ENCODE peak calls at places on chromosomes 12 and 14, in four cellular contexts. K is right atrium auricular region, A is cardiac muscle cell, O is colonic mucosa. Z is an unnamed sample.

GRCh38 chr12:55681142-55682077 is 26.3 kb downstream of the ITGA7 start:
- DNase-seq in K (peak; percentile 79), A (peak; percentile 62), O (peak; percentile 90), Z (no peak)

GRCh38 chr12:106032141-106032925 is 106.4 kb downstream of the NUAK1 start:
- DNase-seq in K (no peak), A (peak; percentile 60), O (no peak), Z (no peak)

GRCh38 chr12:6262635-6263034 is 47.8 kb upstream of the PLEKHG6 start:
- DNase-seq in K (no peak), A (no peak), O (no peak), Z (no peak)

GRCh38 chr12:112097641-112098040 is 10.9 kb downstream of the NAA25 start:
- DNase-seq in K (no peak), A (no peak), O (no peak), Z (no peak)

GRCh38 chr12:75842119-75842518 is 189.5 kb downstream of the PHLDA1 start:
- DNase-seq in K (no peak), A (no peak), O (no peak), Z (no peak)

GRCh38 chr12:98758331-98758730 is 113.2 kb downstream of the APAF1 start:
- DNase-seq in K (no peak), A (peak; percentile 10), O (no peak), Z (no peak)

GRCh38 chr14:35405304-35405996 is 901 bp upstream of the NFKBIA start:
- DNase-seq in K (peak; percentile 68), A (no peak), O (peak; percentile 56), Z (no peak)

GRCh38 chr12:2333516-2333915 is 280.7 kb downstream of the CACNA1C start:
- DNase-seq in K (no peak), A (no peak), O (no peak), Z (no peak)

GRCh38 chr14:90545966-90546751 is 149.3 kb downstream of the CALM1 start:
- DNase-seq in K (no peak), A (no peak), O (no peak), Z (no peak)

GRCh38 chr12:49369723-49370145 is 2.5 kb downstream of the SPATS2 start:
- DNase-seq in K (no peak), A (peak; percentile 69), O (peak; percentile 37), Z (no peak)

GRCh38 chr12:111584959-111585358 is 14.2 kb downstream of the ATXN2 start:
- DNase-seq in K (no peak), A (peak; percentile 18), O (no peak), Z (no peak)

GRCh38 chr14:54711812-54712211 is 144.9 kb downstream of the SAMD4A start:
- DNase-seq in K (no peak), A (no peak), O (no peak), Z (no peak)

GRCh38 chr12:132478433-132478803 is 11.5 kb upstream of the FBRSL1 start:
- DNase-seq in K (no peak), A (no peak), O (no peak), Z (no peak)

DNA sequence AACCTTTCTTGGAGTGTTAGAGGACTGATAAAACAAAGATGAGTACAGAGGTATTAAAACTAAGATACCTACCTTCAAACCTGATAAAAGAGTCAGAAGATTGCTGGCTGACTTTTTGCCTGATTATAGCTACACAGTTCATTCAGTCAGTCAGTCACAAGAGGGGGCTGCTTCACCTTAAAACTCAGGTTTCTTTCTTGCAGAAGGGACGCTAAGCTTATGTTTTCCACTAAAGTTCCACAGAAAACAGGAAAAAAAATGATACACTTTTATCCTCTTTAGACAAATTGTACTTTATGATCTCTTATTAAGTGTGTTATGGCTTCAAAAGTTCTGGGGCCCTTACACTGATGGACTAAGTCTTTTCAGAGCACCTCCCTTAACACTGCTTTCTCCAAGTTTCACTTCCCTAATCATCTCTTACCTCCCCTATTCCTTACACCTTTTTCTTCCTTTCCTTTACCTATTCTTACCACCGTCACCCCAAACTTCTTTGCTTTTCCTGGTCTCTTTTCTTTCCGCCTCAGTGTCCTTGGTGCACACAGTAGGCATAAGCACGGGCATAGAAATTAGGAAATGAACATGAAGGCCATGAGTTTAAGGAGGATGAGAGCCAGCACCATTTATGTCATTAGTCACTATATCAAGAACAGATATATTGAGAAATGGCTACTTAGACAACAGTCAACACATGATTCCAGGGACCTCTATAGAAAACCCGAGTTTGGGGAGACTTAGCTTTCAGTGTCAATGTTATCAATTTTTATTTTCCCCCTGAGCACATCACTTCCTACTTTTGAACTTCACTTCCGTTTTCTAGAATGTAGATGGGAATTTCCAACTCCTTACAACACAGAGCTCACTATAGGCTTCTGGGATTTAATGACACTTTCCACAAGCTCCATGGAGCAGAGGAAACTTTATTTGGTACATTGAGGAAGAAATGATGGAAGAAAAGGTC is 448.9 kb upstream of the OR4E1 start:
- DNase-seq in K (no peak), A (no peak), O (peak; percentile 23), Z (no peak)
- TF ChIP-seq CTCF in K (no peak), A (no peak), O (no peak), Z (peak; percentile 25)

DNA sequence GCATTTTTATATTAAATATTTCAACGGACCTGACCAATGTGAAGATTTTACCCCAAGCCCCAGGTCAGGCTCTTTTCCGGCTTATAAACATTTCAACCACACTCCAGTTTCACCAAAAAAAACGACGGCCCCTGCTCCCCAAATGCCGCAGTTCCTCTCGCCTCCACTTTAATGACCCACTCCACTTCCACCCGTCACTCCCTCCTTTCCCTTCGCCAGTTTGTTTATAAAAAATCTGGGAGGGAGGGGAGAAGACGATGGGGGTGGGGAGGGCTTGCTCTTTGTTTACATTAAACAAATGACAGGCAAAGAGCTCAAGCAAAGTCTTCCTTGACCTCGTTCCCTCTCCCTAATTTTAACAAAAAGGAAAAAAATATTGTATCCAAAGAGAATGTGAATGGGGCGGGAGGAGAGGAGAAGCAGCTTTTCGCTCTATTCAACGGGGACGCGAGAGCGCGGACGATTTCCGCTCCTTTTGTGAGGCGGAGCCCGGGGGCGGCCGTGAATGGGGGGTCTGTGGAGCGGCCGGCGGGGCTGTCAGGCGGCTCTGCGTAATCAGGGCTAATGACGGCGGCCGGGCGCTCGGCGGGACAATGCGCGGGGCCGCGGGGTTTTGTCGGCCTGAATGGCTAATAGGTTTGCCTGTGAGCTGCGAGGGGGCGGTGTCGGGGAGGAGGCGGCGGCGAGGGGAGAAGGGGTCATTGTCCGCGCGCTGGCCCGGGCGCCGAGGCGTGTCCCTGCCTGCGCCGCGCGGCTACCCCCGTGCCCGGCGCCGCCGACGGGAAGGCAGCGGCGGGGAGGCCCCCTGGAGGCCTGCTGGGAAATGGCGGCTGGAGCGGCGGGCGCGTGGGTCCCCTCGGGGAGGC is 5.7 kb downstream of the SIX6 start:
- DNase-seq in K (no peak), A (peak; percentile 6), O (no peak), Z (peak; percentile 85)
- TF ChIP-seq CTCF in K (peak; percentile 36), A (peak; percentile 24), O (no peak), Z (peak; percentile 66)

DNA sequence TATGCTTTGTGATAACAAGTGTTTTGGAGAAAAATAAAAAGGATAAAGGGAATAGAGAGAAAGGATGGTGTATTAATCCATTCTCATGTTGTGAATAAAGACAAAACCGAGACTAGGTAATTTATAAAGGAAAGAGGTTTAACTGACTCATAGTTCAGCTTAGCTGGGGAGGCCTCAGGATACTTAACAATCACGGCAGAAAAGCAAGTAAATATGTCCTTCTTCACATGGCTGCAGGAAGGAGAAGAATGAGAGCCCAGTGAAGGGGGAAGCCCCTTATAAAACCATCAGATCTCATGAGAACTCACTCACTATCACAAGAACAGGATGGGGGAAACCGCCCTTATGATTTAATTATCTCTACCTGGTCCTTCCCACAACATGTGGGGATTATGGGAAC is 18.1 kb upstream of the C12orf42 start:
- DNase-seq in K (no peak), A (no peak), O (no peak), Z (no peak)
- TF ChIP-seq CTCF in K (no peak), A (no peak), O (no peak), Z (no peak)

DNA sequence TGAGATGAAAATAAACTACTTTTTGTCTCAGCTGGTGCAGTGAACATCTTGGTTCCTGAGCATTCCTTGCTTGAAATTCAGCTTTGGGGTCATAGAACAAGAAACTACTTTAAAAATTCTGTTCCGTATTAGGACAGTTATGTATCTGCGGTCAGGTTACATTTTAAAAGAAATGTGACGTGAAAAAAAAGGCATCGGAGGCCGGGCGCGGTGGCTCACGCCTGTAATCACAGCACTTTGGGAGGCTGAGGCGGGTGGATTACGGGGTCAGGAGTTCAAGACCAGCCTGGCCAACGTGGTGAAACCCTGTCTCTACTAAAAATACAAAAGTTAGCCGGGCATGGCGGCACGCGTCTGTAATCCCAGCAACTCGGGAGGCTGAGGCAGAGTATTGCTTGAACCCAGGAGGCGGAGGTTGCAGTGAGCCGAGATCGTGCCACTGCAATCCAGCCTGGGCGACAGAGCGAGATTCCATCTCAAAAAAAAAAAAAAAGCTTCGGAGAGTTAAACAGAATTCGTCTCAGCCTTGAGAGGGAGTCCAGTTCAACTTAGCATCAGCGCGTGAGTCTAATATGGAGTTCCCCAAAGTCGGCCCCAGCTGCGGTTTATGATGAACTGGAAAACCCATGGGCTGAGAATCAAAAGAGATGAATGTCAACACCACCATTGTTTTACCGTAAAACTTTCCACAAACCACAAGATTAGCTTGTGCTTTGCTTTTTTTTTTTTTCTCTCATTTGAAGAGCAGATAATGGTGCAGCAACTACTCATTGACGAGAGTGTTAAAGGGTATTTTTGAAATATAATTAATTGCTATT is 2.1 kb upstream of the SLC2A13 start:
- DNase-seq in K (no peak), A (peak; percentile 27), O (no peak), Z (no peak)
- TF ChIP-seq CTCF in K (peak; percentile 6), A (no peak), O (no peak), Z (no peak)

DNA sequence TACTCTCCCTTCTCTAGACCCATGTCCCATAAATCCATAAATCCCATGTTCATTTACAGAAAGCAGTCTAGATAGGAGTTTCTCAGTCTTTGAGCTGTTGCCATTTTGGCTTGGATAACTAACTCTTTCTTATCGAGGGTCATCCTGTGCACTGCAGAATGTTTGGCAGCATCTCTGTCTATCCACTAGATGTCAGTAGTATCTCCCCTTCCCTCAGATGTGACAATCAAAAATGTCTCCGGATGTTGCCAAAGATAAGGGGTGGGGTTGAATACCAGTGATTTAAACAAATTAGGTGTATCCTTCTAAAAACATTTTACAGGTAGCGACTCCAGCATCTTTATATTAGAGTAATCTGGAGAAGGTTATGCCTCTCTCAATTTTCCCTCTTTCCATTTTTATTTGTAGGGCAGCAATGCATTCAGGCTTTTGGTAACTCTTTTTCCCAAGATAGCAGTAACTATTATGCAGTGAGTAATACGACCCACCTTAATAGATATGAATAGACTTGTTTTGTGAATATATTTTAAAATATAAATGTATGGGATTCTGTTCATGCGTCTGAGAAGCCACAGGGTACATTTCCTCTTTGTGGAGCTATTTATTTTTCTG is 100.7 kb downstream of the LRRK2 start:
- DNase-seq in K (no peak), A (peak; percentile 2), O (no peak), Z (no peak)
- TF ChIP-seq CTCF in K (peak; percentile 47), A (peak; percentile 34), O (no peak), Z (peak; percentile 47)